ENCODE peak calls at places on chromosomes 7 and 10, in six cellular contexts. One of them, this sample, is unnamed.

GRCh38 chr7:39607865-39608264 is 15.5 kb upstream of the RALA start:
- DNase-seq in stimulated activated CD4-positive, alpha-beta T cell treated with anti-CD3 and anti-CD28 coated beads, Interleukin-1b, Interleukin-23, amount 100 ng/mL, for 1 hour: no peak
- DNase-seq in GM12865: no peak
- DNase-seq in LoVo: no peak
- DNase-seq in right atrium auricular region: no peak
- DNase-seq in D341Med: no peak
- DNase-seq in this sample: no peak

GRCh38 chr10:96974348-96974747 is 142.2 kb downstream of the LCOR start:
- DNase-seq in LoVo: no peak
- DNase-seq in GM12865: peak; percentile 26
- DNase-seq in D341Med: no peak
- DNase-seq in stimulated activated CD4-positive, alpha-beta T cell treated with anti-CD3 and anti-CD28 coated beads, Interleukin-1b, Interleukin-23, amount 100 ng/mL, for 1 hour: no peak
- DNase-seq in right atrium auricular region: no peak
- DNase-seq in this sample: peak; percentile 18

GRCh38 chr7:36682102-36682501 is 42.2 kb downstream of the AOAH start:
- DNase-seq in LoVo: no peak
- DNase-seq in D341Med: no peak
- DNase-seq in right atrium auricular region: no peak
- DNase-seq in GM12865: no peak
- DNase-seq in stimulated activated CD4-positive, alpha-beta T cell treated with anti-CD3 and anti-CD28 coated beads, Interleukin-1b, Interleukin-23, amount 100 ng/mL, for 1 hour: no peak
- DNase-seq in this sample: no peak

GRCh38 chr7:24456526-24457214 is 116.6 kb upstream of the PALS2 start:
- DNase-seq in stimulated activated CD4-positive, alpha-beta T cell treated with anti-CD3 and anti-CD28 coated beads, Interleukin-1b, Interleukin-23, amount 100 ng/mL, for 1 hour: no peak
- DNase-seq in D341Med: no peak
- DNase-seq in GM12865: peak; percentile 44
- DNase-seq in right atrium auricular region: no peak
- DNase-seq in LoVo: no peak
- DNase-seq in this sample: no peak

GRCh38 chr10:93376372-93377296 is 105.5 kb downstream of the MYOF start:
- DNase-seq in LoVo: peak; percentile 82
- DNase-seq in right atrium auricular region: no peak
- DNase-seq in stimulated activated CD4-positive, alpha-beta T cell treated with anti-CD3 and anti-CD28 coated beads, Interleukin-1b, Interleukin-23, amount 100 ng/mL, for 1 hour: no peak
- DNase-seq in GM12865: peak; percentile 79
- DNase-seq in D341Med: peak; percentile 67
- DNase-seq in this sample: peak; percentile 83

GRCh38 chr10:101489355-101489754 is 98.7 kb downstream of the POLL start:
- DNase-seq in LoVo: peak; percentile 2
- DNase-seq in stimulated activated CD4-positive, alpha-beta T cell treated with anti-CD3 and anti-CD28 coated beads, Interleukin-1b, Interleukin-23, amount 100 ng/mL, for 1 hour: no peak
- DNase-seq in GM12865: no peak
- DNase-seq in right atrium auricular region: no peak
- DNase-seq in D341Med: no peak
- DNase-seq in this sample: no peak

GRCh38 chr7:45182856-45183710 is 25.5 kb downstream of the RAMP3 start:
- DNase-seq in D341Med: peak; percentile 18
- DNase-seq in GM12865: no peak
- DNase-seq in right atrium auricular region: no peak
- DNase-seq in LoVo: no peak
- DNase-seq in stimulated activated CD4-positive, alpha-beta T cell treated with anti-CD3 and anti-CD28 coated beads, Interleukin-1b, Interleukin-23, amount 100 ng/mL, for 1 hour: no peak
- DNase-seq in this sample: no peak

GRCh38 chr10:131786756-131787605 is 113.8 kb upstream of the PPP2R2D start:
- DNase-seq in D341Med: no peak
- DNase-seq in stimulated activated CD4-positive, alpha-beta T cell treated with anti-CD3 and anti-CD28 coated beads, Interleukin-1b, Interleukin-23, amount 100 ng/mL, for 1 hour: no peak
- DNase-seq in right atrium auricular region: no peak
- DNase-seq in GM12865: peak; percentile 37
- DNase-seq in LoVo: peak; percentile 29
- DNase-seq in this sample: peak; percentile 75

GRCh38 chr7:6495597-6496262 is 48.0 kb upstream of the DAGLB start:
- DNase-seq in LoVo: no peak
- DNase-seq in D341Med: no peak
- DNase-seq in stimulated activated CD4-positive, alpha-beta T cell treated with anti-CD3 and anti-CD28 coated beads, Interleukin-1b, Interleukin-23, amount 100 ng/mL, for 1 hour: no peak
- DNase-seq in GM12865: no peak
- DNase-seq in right atrium auricular region: no peak
- DNase-seq in this sample: no peak

GRCh38 chr10:4656576-4657194 is 169.3 kb upstream of the AKR1E2 start:
- DNase-seq in stimulated activated CD4-positive, alpha-beta T cell treated with anti-CD3 and anti-CD28 coated beads, Interleukin-1b, Interleukin-23, amount 100 ng/mL, for 1 hour: peak; percentile 25
- DNase-seq in D341Med: peak; percentile 58
- DNase-seq in LoVo: peak; percentile 66
- DNase-seq in right atrium auricular region: peak; percentile 79
- DNase-seq in GM12865: peak; percentile 52
- DNase-seq in this sample: peak; percentile 68

GRCh38 chr7:27129729-27130539 is 623 bp downstream of the HOXA4 start:
- DNase-seq in right atrium auricular region: no peak
- DNase-seq in stimulated activated CD4-positive, alpha-beta T cell treated with anti-CD3 and anti-CD28 coated beads, Interleukin-1b, Interleukin-23, amount 100 ng/mL, for 1 hour: no peak
- DNase-seq in D341Med: peak; percentile 46
- DNase-seq in LoVo: peak; percentile 36
- DNase-seq in GM12865: no peak
- DNase-seq in this sample: peak; percentile 57

GRCh38 chr10:14889318-14889717 is 10.7 kb downstream of the SUV39H2 start:
- DNase-seq in stimulated activated CD4-positive, alpha-beta T cell treated with anti-CD3 and anti-CD28 coated beads, Interleukin-1b, Interleukin-23, amount 100 ng/mL, for 1 hour: no peak
- DNase-seq in right atrium auricular region: no peak
- DNase-seq in GM12865: peak; percentile 23
- DNase-seq in LoVo: no peak
- DNase-seq in D341Med: no peak
- DNase-seq in this sample: peak; percentile 49